ENCODE peak calls at places on chromosome 10, in seven cellular contexts. E, L, C, Q, J, Y and Z are unnamed samples.

GRCh38 chr10:22712959-22713852 is 1.2 kb downstream of the PIP4K2A start:
- DNase-seq in E (peak; percentile 24), Y (no peak), Q (peak; percentile 32), C (peak; percentile 50), L (peak; percentile 27), J (peak; percentile 29), Z (peak; percentile 41)

GRCh38 chr10:76303682-76304316 is 872.4 kb downstream of the LRMDA start:
- DNase-seq in L (peak; percentile 62), C (peak; percentile 17), Y (peak; percentile 71), E (peak; percentile 73), Q (peak; percentile 18), J (peak; percentile 71), Z (peak; percentile 23)

GRCh38 chr10:3548096-3548495 is 236.9 kb downstream of the KLF6 start:
- DNase-seq in Q (no peak), C (no peak), J (no peak), Y (no peak), L (no peak), E (no peak), Z (no peak)

GRCh38 chr10:88163572-88163971 is 300.1 kb downstream of the PTEN start:
- DNase-seq in Y (no peak), C (no peak), L (no peak), Q (no peak), E (no peak), J (no peak), Z (no peak)

GRCh38 chr10:71390435-71390820 is 6.3 kb upstream of the CDH23 start:
- DNase-seq in L (no peak), Y (no peak), C (no peak), J (no peak), E (no peak), Q (no peak), Z (no peak)

GRCh38 chr10:120017731-120018130 is 125.2 kb downstream of the SEC23IP start:
- DNase-seq in Q (no peak), L (no peak), Y (no peak), J (no peak), E (no peak), C (no peak), Z (no peak)

GRCh38 chr10:93461124-93461806 is 20.9 kb downstream of the MYOF start:
- DNase-seq in J (peak; percentile 51), Q (no peak), Y (no peak), C (no peak), L (no peak), E (no peak), Z (no peak)

GRCh38 chr10:124072106-124072505 is 21.3 kb downstream of the CHST15 start:
- DNase-seq in L (no peak), J (no peak), E (no peak), Y (no peak), C (no peak), Q (no peak), Z (no peak)

GRCh38 chr10:25707541-25707940 is 226.5 kb upstream of the MYO3A start:
- DNase-seq in L (no peak), Y (no peak), C (no peak), J (no peak), E (no peak), Q (no peak), Z (no peak)

GRCh38 chr10:11035318-11035920 is 17.7 kb downstream of the CELF2 start:
- DNase-seq in L (peak; percentile 85), E (peak; percentile 85), C (no peak), Q (no peak), J (peak; percentile 79), Y (no peak), Z (no peak)

DNA sequence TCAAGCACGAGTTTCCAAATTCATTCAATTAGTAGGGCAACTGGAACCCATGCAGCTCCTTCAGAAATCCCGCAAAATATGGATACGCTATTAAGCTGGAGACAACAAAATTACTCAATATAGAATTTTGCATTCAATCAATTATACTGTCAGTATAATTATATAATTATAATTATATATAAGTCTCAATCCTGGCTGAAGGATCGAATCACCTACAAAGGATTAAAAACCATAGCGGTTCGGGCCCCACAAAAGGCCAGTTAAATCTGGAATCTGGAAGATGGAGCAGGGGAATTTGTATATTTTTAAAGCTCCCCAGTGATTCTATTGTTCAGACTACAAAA is 55.7 kb downstream of the FHIP2A start:
- DNase-seq in J (no peak), Y (no peak), L (no peak), C (no peak), E (no peak), Q (no peak), Z (no peak)
- TF ChIP-seq CTCF in J (no peak), Y (no peak), L (peak; percentile 44), C (peak; percentile 66), E (no peak), Q (no peak), Z (no peak)

DNA sequence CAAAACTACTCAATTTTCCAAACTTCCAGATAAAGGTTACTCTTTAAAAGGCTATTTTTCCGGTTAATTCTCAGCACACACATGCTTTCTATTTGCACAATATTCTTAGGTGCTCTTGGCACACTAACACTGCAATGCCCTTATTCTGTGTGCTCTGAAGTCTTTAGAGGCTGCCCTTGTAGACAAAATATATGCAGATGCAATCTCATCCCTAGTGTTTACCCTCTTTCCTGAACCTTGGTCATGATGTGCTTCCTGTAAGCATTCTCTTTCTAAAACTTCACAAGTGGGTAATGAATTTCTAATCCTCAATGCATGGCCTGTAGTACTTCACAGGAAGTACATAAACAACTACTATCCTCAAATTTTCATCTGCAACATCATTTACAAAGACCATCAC is 41.1 kb upstream of the TUBB8 start:
- DNase-seq in Q (no peak), L (no peak), E (no peak), C (no peak), Y (no peak), J (no peak), Z (no peak)
- TF ChIP-seq CTCF in Q (no peak), L (no peak), E (no peak), C (no peak), Y (no peak), J (no peak), Z (no peak)

GRCh38 chr10:48266528-48266927 is 8.0 kb downstream of the FRMPD2 start:
- DNase-seq in Y (no peak), J (no peak), L (no peak), Q (no peak), E (no peak), C (peak; percentile 10), Z (no peak)
- TF ChIP-seq CTCF in Y (no peak), J (no peak), L (no peak), Q (no peak), E (no peak), C (no peak), Z (no peak)

DNA sequence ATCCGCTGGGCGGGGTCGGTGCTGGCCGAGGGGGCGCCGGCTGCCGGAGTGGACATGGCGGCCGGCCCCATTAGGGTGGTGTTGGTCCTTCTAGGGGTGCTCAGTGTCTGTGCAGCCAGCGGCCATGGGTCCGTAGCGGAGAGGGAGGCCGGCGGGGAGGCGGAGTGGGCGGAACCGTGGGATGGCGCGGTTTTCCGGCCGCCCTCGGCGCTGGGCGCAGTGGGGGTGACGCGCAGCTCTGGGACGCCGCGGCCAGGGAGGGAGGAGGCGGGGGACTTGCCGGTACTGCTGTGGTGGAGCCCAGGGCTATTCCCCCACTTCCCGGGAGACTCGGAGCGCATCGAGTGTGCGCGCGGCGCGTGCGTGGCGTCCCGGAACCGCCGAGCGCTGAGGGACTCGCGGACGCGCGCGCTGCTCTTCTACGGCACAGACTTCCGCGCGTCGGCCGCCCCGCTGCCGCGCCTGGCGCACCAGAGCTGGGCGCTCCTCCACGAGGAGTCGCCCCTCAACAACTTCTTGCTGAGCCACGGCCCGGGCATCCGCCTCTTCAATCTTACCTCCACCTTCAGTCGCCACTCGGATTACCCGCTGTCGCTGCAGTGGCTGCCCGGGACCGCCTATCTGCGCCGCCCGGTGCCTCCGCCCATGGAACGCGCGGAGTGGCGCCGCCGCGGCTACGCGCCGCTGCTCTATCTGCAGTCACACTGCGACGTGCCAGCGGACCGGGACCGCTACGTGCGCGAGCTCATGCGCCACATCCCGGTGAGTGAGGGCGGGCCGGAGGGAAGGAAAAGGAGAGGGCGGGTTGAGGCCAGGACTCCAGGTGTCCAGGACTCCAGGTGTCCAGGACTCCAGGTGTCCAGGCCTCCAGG is 9.3 kb upstream of the CHCHD1 start:
- DNase-seq in Q (peak; percentile 82), Y (peak; percentile 79), L (peak; percentile 78), C (peak; percentile 84), J (peak; percentile 87), E (peak; percentile 73), Z (peak; percentile 89)
- TF ChIP-seq CTCF in Q (no peak), Y (no peak), L (no peak), C (no peak), J (no peak), E (no peak), Z (peak; percentile 19)